ENCODE peak calls at places on chromosomes 11 and 22, in seven cellular contexts. F is CD4-positive, alpha-beta T cell; B is endothelial cell of umbilical vein; X is spleen; T is left ventricle myocardium inferior; I is CD8-positive, alpha-beta T cell; J is kidney. Q is an unnamed sample.

GRCh38 chr11:12446863-12447262 is 69.5 kb downstream of the PARVA start:
- DNase-seq in T (no peak), F (no peak), X (no peak), J (no peak), I (no peak), B (no peak), Q (no peak)

GRCh38 chr11:1879941-1880720 is 11.6 kb downstream of the PRR33 start:
- DNase-seq in T (peak), F (no peak), B (peak), X (peak), I (no peak), J (peak), Q (peak)

GRCh38 chr22:44399196-44399837 is 86.6 kb upstream of the SHISAL1 start:
- DNase-seq in B (no peak), T (no peak), J (peak), I (no peak), X (peak), F (no peak), Q (peak)

GRCh38 chr11:106424111-106424510 is 346.6 kb downstream of the AASDHPPT start:
- DNase-seq in F (no peak), B (no peak), J (no peak), T (no peak), X (no peak), I (no peak), Q (no peak)

GRCh38 chr22:35637254-35637653 is 11.0 kb upstream of the APOL6 start:
- DNase-seq in J (no peak), X (peak), T (no peak), B (no peak), I (no peak), F (no peak), Q (no peak)

GRCh38 chr11:36385121-36385530 is 89.0 kb downstream of the PRR5L start:
- DNase-seq in B (no peak), X (no peak), I (no peak), J (no peak), F (no peak), T (no peak), Q (no peak)

GRCh38 chr22:50733521-50734342 is 4.3 kb upstream of the ACR start:
- DNase-seq in B (no peak), X (peak), I (no peak), T (peak), J (peak), F (no peak), Q (peak)

GRCh38 chr22:39658806-39659463 is 88.4 kb downstream of the CACNA1I start:
- DNase-seq in I (no peak), T (no peak), J (no peak), F (no peak), X (no peak), B (no peak), Q (no peak)

GRCh38 chr11:9527481-9528140 is 45.9 kb upstream of the WEE1 start:
- DNase-seq in X (no peak), J (no peak), T (no peak), B (peak), I (no peak), F (no peak), Q (no peak)

GRCh38 chr11:134338654-134339053 is 6.9 kb downstream of the GLB1L2 start:
- DNase-seq in B (no peak), F (no peak), I (no peak), J (no peak), T (no peak), X (no peak), Q (no peak)

GRCh38 chr11:14417186-14417585 is 58.2 kb upstream of the RRAS2 start:
- DNase-seq in J (no peak), X (no peak), T (no peak), F (no peak), B (no peak), I (no peak), Q (no peak)

GRCh38 chr11:45658292-45658991 is 7.0 kb downstream of the CHST1 start:
- DNase-seq in T (peak), J (peak), B (peak), I (no peak), F (no peak), X (peak), Q (no peak)

GRCh38 chr11:34345012-34345804 is 12.6 kb downstream of the ABTB2 start:
- DNase-seq in B (no peak), J (peak), F (no peak), I (no peak), T (peak), X (no peak), Q (no peak)

GRCh38 chr11:108985611-108986279 is 320.9 kb downstream of the DDX10 start:
- DNase-seq in T (no peak), J (no peak), X (no peak), B (peak), I (no peak), F (no peak), Q (no peak)
- H3K27ac ChIP-seq in T (no peak), J (no peak), X (no peak), B (peak), I (no peak), F (no peak), Q (no peak)

GRCh38 chr11:487571-488021 is 19.4 kb downstream of the RNH1 start:
- DNase-seq in T (no peak), F (no peak), J (no peak), X (no peak), I (no peak), B (no peak), Q (no peak)

GRCh38 chr11:488992-489391 is 18.1 kb downstream of the RNH1 start:
- DNase-seq in T (no peak), I (no peak), B (no peak), F (no peak), J (no peak), X (no peak), Q (no peak)

GRCh38 chr11:489610-490185 is 17.3 kb downstream of the RNH1 start:
- DNase-seq in I (no peak), F (no peak), T (no peak), X (no peak), J (peak), B (no peak), Q (no peak)

GRCh38 chr11:488062-488461 is 19.0 kb downstream of the RNH1 start:
- DNase-seq in T (no peak), F (no peak), B (no peak), X (no peak), I (no peak), J (no peak), Q (no peak)

DNA sequence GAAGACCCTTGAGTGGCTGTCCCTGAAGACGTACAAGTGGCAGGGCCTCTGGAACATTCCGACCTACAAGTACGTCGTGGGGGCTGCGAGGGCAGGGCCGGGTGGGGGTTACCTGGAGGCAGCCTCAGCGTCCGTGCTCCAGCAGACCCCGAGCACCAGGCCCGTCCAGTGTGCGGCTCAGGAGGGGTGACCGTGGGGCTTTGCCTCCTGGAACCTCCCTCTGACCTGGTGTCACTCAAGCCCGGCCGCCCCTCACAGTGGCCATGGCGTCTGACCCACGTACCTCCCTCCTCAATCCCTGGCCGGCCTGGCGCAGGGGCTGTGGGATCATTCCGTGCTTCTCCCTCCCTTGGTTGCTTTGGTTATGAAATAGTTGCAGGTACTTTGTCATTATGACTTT is 18.5 kb downstream of the RNH1 start:
- DNase-seq in F (no peak), T (no peak), J (no peak), I (no peak), B (no peak), X (no peak), Q (no peak)
- H3K27ac ChIP-seq in F (no peak), T (no peak), J (no peak), I (no peak), B (no peak), X (no peak), Q (no peak)

GRCh38 chr11:125123947-125124633 is 12.7 kb upstream of the TMEM218 start:
- DNase-seq in J (peak), T (peak), F (no peak), X (peak), B (peak), I (no peak), Q (peak)

GRCh38 chr11:125129316-125129990 is 18.0 kb upstream of the TMEM218 start:
- DNase-seq in F (no peak), X (no peak), I (no peak), J (no peak), B (no peak), T (no peak), Q (no peak)

GRCh38 chr11:125132586-125132985 is 21.2 kb upstream of the TMEM218 start:
- DNase-seq in I (no peak), B (no peak), T (no peak), J (no peak), X (no peak), F (no peak), Q (no peak)

GRCh38 chr11:125132071-125132470 is 20.6 kb upstream of the TMEM218 start:
- DNase-seq in F (no peak), B (no peak), T (no peak), I (no peak), J (no peak), X (no peak), Q (no peak)

DNA sequence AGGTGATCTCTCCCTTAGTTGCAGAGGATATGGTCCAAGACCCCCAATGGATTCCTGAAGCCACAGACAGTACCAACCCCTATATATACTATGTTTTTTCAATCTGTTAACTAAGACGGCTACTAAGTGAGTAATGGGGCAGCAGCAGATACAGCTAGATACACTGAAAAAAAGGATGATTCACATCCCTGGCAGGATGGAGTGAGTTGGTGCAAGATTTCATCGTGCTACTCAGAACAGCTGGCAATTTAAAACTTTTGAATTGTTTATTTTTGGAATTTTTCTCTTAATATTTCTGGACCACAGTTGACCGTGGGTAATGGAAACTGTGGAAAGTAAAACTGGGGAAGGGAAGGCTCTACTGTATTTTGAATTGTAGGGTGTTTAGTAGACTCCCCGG is 17.0 kb upstream of the TMEM218 start:
- DNase-seq in X (no peak), F (no peak), B (no peak), I (no peak), J (no peak), T (no peak), Q (no peak)
- H3K27ac ChIP-seq in X (no peak), F (no peak), B (no peak), I (no peak), J (no peak), T (no peak), Q (no peak)

DNA sequence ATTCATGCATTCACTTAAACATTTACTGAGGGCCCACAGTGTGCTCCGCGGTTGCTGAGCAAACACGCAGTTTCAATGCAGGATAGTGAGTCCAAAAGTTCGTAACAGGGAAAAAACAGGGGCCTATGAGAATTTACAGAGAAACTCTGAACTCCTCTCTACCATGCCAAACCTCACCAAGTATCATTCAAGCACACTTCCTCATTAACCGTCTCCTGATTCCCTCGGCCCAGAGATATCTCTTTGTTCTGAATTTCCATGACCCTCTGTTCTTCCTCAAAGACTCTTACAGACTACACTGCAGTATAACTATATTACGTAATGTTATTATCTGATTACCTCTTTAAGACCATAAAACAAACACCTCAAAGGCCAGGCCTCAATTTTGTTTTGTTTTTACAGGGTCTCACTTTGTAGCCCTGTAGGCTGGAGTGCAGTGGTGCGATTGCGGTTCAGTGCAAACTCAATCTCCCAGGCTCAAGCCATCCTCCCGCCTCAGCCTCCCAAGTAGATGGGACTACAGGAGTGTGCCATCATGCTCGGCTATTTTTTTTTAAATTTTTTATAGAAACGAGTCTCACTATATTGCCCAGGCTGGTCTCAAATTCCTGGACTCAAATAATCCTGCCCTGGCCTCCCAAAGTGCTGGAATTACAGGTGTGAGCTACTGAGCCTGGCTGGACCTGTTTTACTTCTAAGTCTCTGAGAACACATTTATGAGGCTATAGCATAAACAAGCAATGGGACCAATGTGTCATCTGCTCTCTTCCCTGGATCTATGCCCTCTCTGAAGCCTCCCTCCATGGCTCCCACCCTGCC is 3.6 kb downstream of the HPS4 start:
- DNase-seq in J (no peak), F (no peak), I (no peak), T (no peak), B (no peak), X (no peak), Q (no peak)
- H3K27ac ChIP-seq in J (no peak), F (no peak), I (no peak), T (no peak), B (no peak), X (peak), Q (peak)

GRCh38 chr11:11244470-11245080 is 108.5 kb downstream of the CSNK2A3 start:
- DNase-seq in B (no peak), J (no peak), F (no peak), X (no peak), I (no peak), T (no peak), Q (no peak)
- H3K27ac ChIP-seq in B (no peak), J (peak), F (no peak), X (peak), I (no peak), T (peak), Q (peak)

GRCh38 chr11:96277696-96278038 is 65.3 kb downstream of the MAML2 start:
- DNase-seq in F (no peak), T (no peak), J (no peak), X (no peak), I (no peak), B (no peak), Q (no peak)

GRCh38 chr11:96278039-96278897 is 64.7 kb downstream of the MAML2 start:
- DNase-seq in T (no peak), I (no peak), J (no peak), F (no peak), X (no peak), B (no peak), Q (no peak)

GRCh38 chr11:96279421-96280290 is 63.3 kb downstream of the MAML2 start:
- DNase-seq in X (no peak), J (no peak), B (no peak), F (no peak), I (no peak), T (no peak), Q (no peak)

GRCh38 chr11:96280444-96280843 is 62.6 kb downstream of the MAML2 start:
- DNase-seq in J (no peak), I (no peak), B (no peak), T (no peak), F (no peak), X (no peak), Q (no peak)

DNA sequence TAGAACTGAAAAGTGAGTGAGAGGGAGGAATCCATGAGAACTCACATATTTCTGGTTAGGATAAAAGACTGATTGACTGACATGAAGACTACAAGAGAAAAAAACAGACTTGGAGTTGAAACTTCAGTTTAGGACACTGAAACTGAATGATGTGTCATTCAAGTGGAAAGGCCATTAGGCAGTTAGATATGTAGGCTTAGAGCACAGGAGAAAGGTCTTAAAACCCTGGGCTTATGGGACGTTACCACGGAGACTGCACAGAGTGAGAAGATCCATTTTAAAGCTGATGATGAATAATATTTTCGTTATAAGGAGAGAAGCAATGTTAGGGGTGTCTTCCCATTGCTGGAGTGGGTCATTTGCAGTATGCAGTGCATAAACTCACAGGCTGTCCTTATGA is 64.0 kb downstream of the MAML2 start:
- DNase-seq in I (no peak), T (no peak), X (no peak), J (no peak), F (no peak), B (no peak), Q (no peak)
- H3K27ac ChIP-seq in I (no peak), T (no peak), X (no peak), J (peak), F (no peak), B (no peak), Q (no peak)

GRCh38 chr11:103633037-103633788 is 403.2 kb upstream of the DDI1 start:
- DNase-seq in I (no peak), J (no peak), X (no peak), F (no peak), B (peak), T (no peak), Q (no peak)
- H3K27ac ChIP-seq in I (no peak), J (no peak), X (no peak), F (no peak), B (peak), T (peak), Q (no peak)

Q was measured in lower lobe of right lung.